ENCODE peak calls at places on chromosomes 1 and 21, in five cellular contexts. One of them, this sample, is unnamed.

GRCh38 chr1:200958597-200958996 is 63.9 kb downstream of the INAVA start:
- DNase-seq in heart right ventricle: no peak
- DNase-seq in IMR-90: no peak
- DNase-seq in coronary artery: peak
- DNase-seq in spleen: peak
- DNase-seq in this sample: no peak

GRCh38 chr1:86409416-86410021 is 13.4 kb upstream of the ODF2L start:
- DNase-seq in coronary artery: no peak
- DNase-seq in heart right ventricle: no peak
- DNase-seq in spleen: no peak
- DNase-seq in IMR-90: no peak
- DNase-seq in this sample: no peak

GRCh38 chr1:247111636-247112478 is 7.7 kb upstream of the ZNF669 start:
- DNase-seq in coronary artery: peak
- DNase-seq in heart right ventricle: peak
- DNase-seq in spleen: peak
- DNase-seq in IMR-90: peak
- DNase-seq in this sample: no peak

GRCh38 chr21:27827972-27828371 is 861.1 kb upstream of the ADAMTS5 start:
- DNase-seq in coronary artery: no peak
- DNase-seq in spleen: no peak
- DNase-seq in IMR-90: no peak
- DNase-seq in heart right ventricle: no peak
- DNase-seq in this sample: no peak

GRCh38 chr1:153922076-153922837 is 515 bp downstream of the GATAD2B start:
- DNase-seq in coronary artery: no peak
- DNase-seq in spleen: no peak
- DNase-seq in heart right ventricle: peak
- DNase-seq in IMR-90: no peak
- DNase-seq in this sample: no peak

GRCh38 chr1:50332941-50333594 is 90.2 kb downstream of the DMRTA2 start:
- DNase-seq in coronary artery: peak
- DNase-seq in IMR-90: peak
- DNase-seq in heart right ventricle: peak
- DNase-seq in spleen: peak
- DNase-seq in this sample: peak

GRCh38 chr1:115668579-115668978 is 26.8 kb downstream of the VANGL1 start:
- DNase-seq in IMR-90: peak
- DNase-seq in coronary artery: no peak
- DNase-seq in spleen: no peak
- DNase-seq in heart right ventricle: no peak
- DNase-seq in this sample: no peak

GRCh38 chr1:29498126-29499100 is 262.1 kb downstream of the PTPRU start:
- DNase-seq in IMR-90: peak
- DNase-seq in heart right ventricle: no peak
- DNase-seq in spleen: peak
- DNase-seq in coronary artery: peak
- DNase-seq in this sample: peak

GRCh38 chr1:185308126-185308525 is 8.9 kb downstream of the IVNS1ABP start:
- DNase-seq in IMR-90: no peak
- DNase-seq in heart right ventricle: no peak
- DNase-seq in spleen: no peak
- DNase-seq in coronary artery: no peak
- DNase-seq in this sample: no peak

GRCh38 chr21:19767546-19767945 is 1230.7 kb upstream of the NCAM2 start:
- DNase-seq in spleen: no peak
- DNase-seq in coronary artery: no peak
- DNase-seq in IMR-90: no peak
- DNase-seq in heart right ventricle: no peak
- DNase-seq in this sample: no peak

GRCh38 chr1:63022319-63022718 is 238.4 kb downstream of the ATG4C start:
- DNase-seq in coronary artery: no peak
- DNase-seq in spleen: no peak
- DNase-seq in heart right ventricle: no peak
- DNase-seq in IMR-90: no peak
- DNase-seq in this sample: no peak

GRCh38 chr21:41684381-41685245 is 82.2 kb downstream of the RIPK4 start:
- DNase-seq in spleen: no peak
- DNase-seq in IMR-90: peak
- DNase-seq in heart right ventricle: no peak
- DNase-seq in coronary artery: no peak
- DNase-seq in this sample: no peak

GRCh38 chr1:216944864-216945505 is 221.8 kb upstream of the ESRRG start:
- DNase-seq in spleen: no peak
- DNase-seq in coronary artery: no peak
- DNase-seq in heart right ventricle: no peak
- DNase-seq in IMR-90: no peak
- DNase-seq in this sample: no peak

GRCh38 chr1:170768929-170769328 is 105.0 kb downstream of the PRRX1 start:
- DNase-seq in spleen: no peak
- DNase-seq in heart right ventricle: no peak
- DNase-seq in IMR-90: peak
- DNase-seq in coronary artery: no peak
- DNase-seq in this sample: no peak

GRCh38 chr1:21175324-21175669 is 1.4 kb downstream of the EIF4G3 start:
- DNase-seq in IMR-90: peak
- DNase-seq in spleen: peak
- DNase-seq in heart right ventricle: no peak
- DNase-seq in coronary artery: no peak
- DNase-seq in this sample: no peak

DNA sequence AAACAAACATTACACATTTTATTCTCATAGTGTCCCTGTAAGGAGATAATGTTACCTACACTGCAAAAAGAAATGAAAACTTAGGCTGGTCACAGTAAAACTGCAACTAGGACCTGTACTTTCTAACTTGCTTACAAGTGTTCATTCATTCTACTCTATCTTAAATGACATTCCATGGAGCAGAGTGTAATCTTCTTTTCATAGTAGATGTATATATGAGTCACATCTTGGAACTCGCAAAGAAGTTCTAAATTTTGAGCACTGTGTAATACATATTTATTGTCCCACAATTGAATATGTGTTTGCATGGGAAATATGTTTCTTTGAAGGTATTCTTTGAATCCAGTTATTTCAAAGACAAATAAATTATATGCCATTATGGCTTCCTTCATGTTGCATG is 1258.5 kb upstream of the ADGRL2 start:
- DNase-seq in heart right ventricle: no peak
- DNase-seq in spleen: no peak
- DNase-seq in coronary artery: no peak
- DNase-seq in IMR-90: peak
- DNase-seq in this sample: no peak
- TF ChIP-seq CTCF in heart right ventricle: no peak
- TF ChIP-seq CTCF in spleen: no peak
- TF ChIP-seq CTCF in coronary artery: no peak
- TF ChIP-seq CTCF in IMR-90: no peak
- TF ChIP-seq CTCF in this sample: no peak

DNA sequence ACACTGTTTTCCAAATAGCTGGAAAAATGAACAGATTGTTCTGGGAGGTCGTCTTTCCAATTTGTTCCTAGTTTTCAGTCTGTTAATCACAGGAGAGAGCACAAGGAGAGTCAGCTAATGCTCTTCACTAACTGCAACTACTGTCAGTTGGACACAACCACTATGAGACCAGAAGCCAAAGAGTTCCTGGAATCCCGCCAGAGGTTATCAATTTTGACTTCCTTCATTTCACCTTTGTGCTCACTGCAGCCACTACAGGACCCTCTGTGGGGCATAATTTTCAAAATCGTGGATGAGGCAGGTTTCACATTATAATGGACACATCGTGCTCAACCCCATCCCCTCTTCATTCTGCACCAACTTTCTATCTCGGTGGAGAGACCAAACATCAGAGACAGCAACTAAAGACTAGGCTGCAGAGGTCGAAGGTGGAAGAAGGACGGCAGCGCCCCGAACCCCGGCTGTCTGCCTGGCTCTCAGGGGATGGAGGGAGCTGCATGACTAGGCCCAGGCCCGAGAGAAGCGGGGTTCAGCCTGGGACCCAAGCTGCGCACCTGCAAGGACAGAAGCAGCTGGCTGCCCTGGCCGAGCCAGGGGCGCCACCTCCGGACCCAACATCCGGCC is 597 bp downstream of the KIAA0319L start:
- DNase-seq in IMR-90: no peak
- DNase-seq in spleen: no peak
- DNase-seq in coronary artery: no peak
- DNase-seq in heart right ventricle: no peak
- DNase-seq in this sample: no peak
- TF ChIP-seq CTCF in IMR-90: no peak
- TF ChIP-seq CTCF in spleen: no peak
- TF ChIP-seq CTCF in coronary artery: no peak
- TF ChIP-seq CTCF in heart right ventricle: no peak
- TF ChIP-seq CTCF in this sample: no peak

DNA sequence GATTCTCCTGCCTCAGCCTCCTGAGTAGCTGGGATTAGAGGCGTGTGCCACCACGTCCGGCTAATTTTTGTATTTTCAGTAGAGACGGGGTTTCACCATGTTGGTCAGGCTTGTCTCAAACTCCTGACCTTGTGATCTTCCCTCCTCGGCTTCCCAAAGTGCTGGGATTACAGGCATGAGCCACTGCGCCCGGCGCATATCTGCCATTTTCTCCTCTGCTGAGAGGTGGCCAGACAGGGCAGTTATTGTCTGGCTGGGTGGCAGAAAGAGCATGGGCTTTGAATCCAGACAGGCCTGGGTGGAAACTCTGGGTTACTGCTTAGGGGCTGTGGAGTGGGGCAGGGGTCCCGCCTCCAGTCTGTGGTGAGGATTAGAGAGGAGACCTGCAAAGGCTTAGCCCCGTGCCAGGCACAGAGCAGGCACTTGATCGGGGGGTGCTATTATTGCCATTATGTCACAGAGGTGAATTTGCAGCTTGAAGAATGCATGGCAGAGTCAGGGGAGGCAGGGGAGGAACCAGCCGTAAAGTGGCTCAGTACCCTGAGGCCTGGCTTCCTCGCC is 73.9 kb downstream of the MAN1C1 start:
- DNase-seq in coronary artery: no peak
- DNase-seq in IMR-90: no peak
- DNase-seq in heart right ventricle: no peak
- DNase-seq in spleen: no peak
- DNase-seq in this sample: no peak
- TF ChIP-seq CTCF in coronary artery: no peak
- TF ChIP-seq CTCF in IMR-90: no peak
- TF ChIP-seq CTCF in heart right ventricle: no peak
- TF ChIP-seq CTCF in spleen: no peak
- TF ChIP-seq CTCF in this sample: no peak

DNA sequence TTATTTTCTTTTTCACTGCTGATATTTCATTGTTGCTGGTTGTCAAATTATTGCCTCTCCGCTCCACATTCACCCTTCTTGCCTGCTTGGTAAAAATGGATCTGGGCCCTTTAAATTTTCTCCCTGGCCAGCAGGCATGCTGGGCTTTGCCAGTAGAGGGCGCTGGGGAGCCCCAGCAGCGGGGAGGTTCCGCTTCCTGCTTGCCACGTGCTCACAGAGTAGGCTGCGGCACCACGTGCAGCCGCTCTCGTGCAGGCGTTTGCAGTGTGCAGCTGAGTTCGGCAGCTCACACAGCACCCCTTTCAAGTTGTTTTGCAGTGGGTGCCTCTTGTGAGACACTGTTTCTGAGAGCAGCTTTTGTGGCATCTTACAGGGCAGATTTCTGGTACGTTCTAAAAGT is at the start of gene ACTL8:
- DNase-seq in heart right ventricle: no peak
- DNase-seq in spleen: peak
- DNase-seq in IMR-90: no peak
- DNase-seq in coronary artery: no peak
- DNase-seq in this sample: no peak
- TF ChIP-seq CTCF in heart right ventricle: no peak
- TF ChIP-seq CTCF in spleen: no peak
- TF ChIP-seq CTCF in IMR-90: peak
- TF ChIP-seq CTCF in coronary artery: no peak
- TF ChIP-seq CTCF in this sample: peak

DNA sequence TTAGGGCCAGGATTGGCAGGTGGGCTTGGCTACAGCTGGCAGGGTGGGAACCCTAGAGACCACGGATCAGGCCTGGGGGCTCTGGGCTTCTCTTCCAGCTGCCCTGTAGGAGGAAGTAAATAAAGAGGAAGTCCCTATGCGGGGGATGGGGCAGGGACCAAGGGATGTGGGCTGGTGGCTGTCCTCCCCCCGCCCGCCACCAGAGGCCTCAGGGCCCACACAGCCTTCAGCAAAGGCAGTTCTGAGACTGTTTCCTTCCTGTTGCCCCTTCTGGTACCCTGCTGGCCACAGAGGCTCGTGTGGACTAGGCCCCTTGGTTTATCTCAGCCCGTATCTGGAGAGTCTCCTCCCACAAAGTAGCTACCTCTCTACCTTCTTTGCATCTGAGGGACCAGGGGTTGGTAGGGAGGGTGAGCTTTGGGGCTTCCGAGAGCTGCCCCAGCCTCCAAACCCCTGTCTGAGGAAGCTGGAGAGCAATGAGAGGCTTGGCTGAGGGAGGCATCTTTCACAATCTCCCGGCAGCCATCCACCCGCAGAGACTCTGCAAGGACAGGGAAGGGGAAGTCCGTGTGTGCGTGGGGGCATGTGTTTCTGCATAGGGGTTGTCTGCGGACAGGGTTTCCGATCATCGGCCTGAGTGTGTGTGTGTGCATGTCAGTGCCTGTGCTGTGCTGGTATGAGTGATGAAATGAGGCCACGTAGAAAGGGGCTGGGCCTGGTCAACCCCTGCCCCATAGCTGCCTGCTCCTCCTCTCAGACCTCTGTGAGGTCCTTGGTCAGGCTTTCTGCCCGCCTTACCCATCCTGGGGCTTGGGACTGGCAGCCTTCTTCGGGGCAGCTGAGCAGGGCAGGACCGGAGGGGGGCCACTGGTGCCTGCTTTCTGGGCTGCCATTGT is 12.5 kb downstream of the RPS6KA1 start:
- DNase-seq in coronary artery: peak
- DNase-seq in heart right ventricle: peak
- DNase-seq in IMR-90: peak
- DNase-seq in spleen: peak
- DNase-seq in this sample: no peak
- TF ChIP-seq CTCF in coronary artery: no peak
- TF ChIP-seq CTCF in heart right ventricle: peak
- TF ChIP-seq CTCF in IMR-90: peak
- TF ChIP-seq CTCF in spleen: peak
- TF ChIP-seq CTCF in this sample: peak

DNA sequence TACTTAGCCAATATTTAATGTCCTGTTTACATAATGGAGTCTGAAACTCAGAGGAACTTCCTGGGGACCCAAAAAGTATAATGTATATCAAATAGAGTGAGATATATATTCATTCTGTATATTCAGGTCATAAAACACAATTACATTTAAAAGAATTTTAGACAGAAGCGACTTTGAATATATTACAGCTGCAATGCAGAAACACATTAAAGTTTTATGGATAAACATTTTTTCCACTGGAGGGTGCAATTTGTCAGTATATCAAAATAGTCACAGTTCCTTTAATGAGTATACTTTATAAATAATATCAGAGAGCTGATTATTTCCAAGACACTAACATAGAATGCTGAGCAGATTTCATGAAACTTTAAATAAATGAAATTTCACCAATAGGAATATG is 43.9 kb upstream of the CRB1 start:
- DNase-seq in heart right ventricle: no peak
- DNase-seq in IMR-90: no peak
- DNase-seq in spleen: no peak
- DNase-seq in coronary artery: no peak
- DNase-seq in this sample: no peak
- TF ChIP-seq CTCF in heart right ventricle: peak
- TF ChIP-seq CTCF in IMR-90: peak
- TF ChIP-seq CTCF in spleen: no peak
- TF ChIP-seq CTCF in coronary artery: no peak
- TF ChIP-seq CTCF in this sample: no peak

GRCh38 chr1:56148466-56149193 is 430.7 kb downstream of the PLPP3 start:
- DNase-seq in coronary artery: no peak
- DNase-seq in IMR-90: no peak
- DNase-seq in heart right ventricle: no peak
- DNase-seq in spleen: no peak
- DNase-seq in this sample: no peak
- TF ChIP-seq CTCF in coronary artery: no peak
- TF ChIP-seq CTCF in IMR-90: no peak
- TF ChIP-seq CTCF in heart right ventricle: peak
- TF ChIP-seq CTCF in spleen: no peak
- TF ChIP-seq CTCF in this sample: peak

This sample was measured in type B pancreatic cell.